ENCODE peak calls at places on chromosomes 13 and 19, in four cellular contexts. P is stimulated activated CD8-positive, alpha-beta memory T cell treated with anti-CD3 and anti-CD28 coated beads, Interleukin-12 subunit alpha, Interleukin-12 subunit beta, amount 100 ng/mL, for 4 hours; R is activated CD8-positive, alpha-beta memory T cell treated with anti-CD3 and anti-CD28 coated beads, Interleukin-2, amount 50 U/mL, for 4 hours; W is SW 1271. I is an unnamed sample.

GRCh38 chr19:32773126-32773525 is 53.6 kb downstream of the TDRD12 start:
- DNase-seq in R (no peak), W (no peak), P (no peak), I (no peak)

GRCh38 chr13:40236566-40237168 is 429.8 kb downstream of the FOXO1 start:
- DNase-seq in P (no peak), W (no peak), R (no peak), I (no peak)

GRCh38 chr13:114155320-114155719 is 22.9 kb upstream of the RASA3 start:
- DNase-seq in R (no peak), W (no peak), P (no peak), I (no peak)

GRCh38 chr13:22243519-22244197 is 572.8 kb downstream of the FGF9 start:
- DNase-seq in W (no peak), P (no peak), R (no peak), I (no peak)

GRCh38 chr19:3054972-3055740 is 7.1 kb downstream of the TLE5 start:
- DNase-seq in R (no peak), W (no peak), P (no peak), I (no peak)

GRCh38 chr13:91863699-91864098 is 465.3 kb downstream of the GPC5 start:
- DNase-seq in R (no peak), W (no peak), P (no peak), I (no peak)

GRCh38 chr13:37277435-37278144 is 172.1 kb upstream of the CSNK1A1L start:
- DNase-seq in W (no peak), P (no peak), R (no peak), I (no peak)

GRCh38 chr19:6232567-6232966 is 47.2 kb downstream of the MLLT1 start:
- DNase-seq in P (no peak), W (no peak), R (no peak), I (no peak)

GRCh38 chr13:40911341-40911740 is 107.8 kb downstream of the ELF1 start:
- DNase-seq in W (no peak), P (no peak), R (no peak), I (no peak)

GRCh38 chr19:12665281-12665573 is 1.3 kb downstream of the MAN2B1 start:
- DNase-seq in W (no peak), P (no peak), R (no peak), I (no peak)

GRCh38 chr13:30421093-30422055 is 919 bp upstream of the UBE2L5 start:
- DNase-seq in W (peak; percentile 85), R (peak; percentile 39), P (peak; percentile 15), I (peak; percentile 76)